ENCODE peak calls at places on chromosomes 4 and X, in five cellular contexts. F is astrocyte of the cerebellum, G is GM12865, K is HFF-Myc, Q is A549. B is an unnamed sample.

GRCh38 chrX:153723351-153724251 is 586 bp downstream of the BCAP31 start:
- DNase-seq in F (no peak), G (peak; percentile 67), K (no peak), Q (peak; percentile 66), B (peak; percentile 41)

GRCh38 chr4:6869944-6870343 is 39.7 kb upstream of the TBC1D14 start:
- DNase-seq in F (no peak), G (no peak), K (no peak), Q (no peak), B (no peak)

GRCh38 chr4:151641167-151641566 is 119.6 kb downstream of the GATB start:
- DNase-seq in F (no peak), G (peak; percentile 26), K (no peak), Q (no peak), B (no peak)

GRCh38 chrX:1657367-1658082 is 42.7 kb downstream of the ASMT start:
- DNase-seq in F (no peak), G (peak; percentile 73), K (no peak), Q (no peak), B (no peak)

GRCh38 chr4:125461676-125462363 is 147.1 kb downstream of the FAT4 start:
- DNase-seq in F (no peak), G (no peak), K (no peak), Q (no peak), B (no peak)

GRCh38 chrX:137031517-137032377 is 2.0 kb downstream of the GPR101 start:
- DNase-seq in F (no peak), G (peak; percentile 69), K (peak; percentile 10), Q (no peak), B (no peak)

GRCh38 chr4:3862640-3863420 is 96.6 kb downstream of the ADRA2C start:
- DNase-seq in F (no peak), G (no peak), K (no peak), Q (no peak), B (no peak)

GRCh38 chr4:17236686-17237085 is 275.2 kb downstream of the QDPR start:
- DNase-seq in F (no peak), G (no peak), K (no peak), Q (no peak), B (no peak)

GRCh38 chr4:138861130-138861529 is 154.5 kb upstream of the NOCT start:
- DNase-seq in F (no peak), G (no peak), K (no peak), Q (no peak), B (no peak)

GRCh38 chr4:10118355-10119004 is 1.9 kb upstream of the WDR1 start:
- DNase-seq in F (no peak), G (no peak), K (no peak), Q (no peak), B (no peak)

GRCh38 chrX:129686422-129686948 is 31.7 kb upstream of the APLN start:
- DNase-seq in F (no peak), G (no peak), K (no peak), Q (no peak), B (no peak)

GRCh38 chr4:54585321-54586000 is 72.3 kb upstream of the KIT start:
- DNase-seq in F (no peak), G (no peak), K (no peak), Q (no peak), B (no peak)

GRCh38 chr4:76525751-76526150 is 90.7 kb downstream of the SHROOM3 start:
- DNase-seq in F (no peak), G (no peak), K (no peak), Q (no peak), B (no peak)

GRCh38 chr4:10107111-10108091 is 9.2 kb downstream of the WDR1 start:
- DNase-seq in F (no peak), G (no peak), K (no peak), Q (no peak), B (no peak)

GRCh38 chr4:27100713-27101112 is 240.1 kb downstream of the STIM2 start:
- DNase-seq in F (no peak), G (no peak), K (no peak), Q (no peak), B (no peak)

GRCh38 chrX:21907250-21907649 is 33.3 kb upstream of the SMS start:
- DNase-seq in F (peak; percentile 27), G (no peak), K (no peak), Q (no peak), B (no peak)

GRCh38 chrX:21911481-21911880 is 29.0 kb upstream of the SMS start:
- DNase-seq in F (no peak), G (no peak), K (no peak), Q (no peak), B (no peak)

GRCh38 chrX:21905209-21905735 is 35.2 kb upstream of the SMS start:
- DNase-seq in F (no peak), G (no peak), K (no peak), Q (no peak), B (no peak)

DNA sequence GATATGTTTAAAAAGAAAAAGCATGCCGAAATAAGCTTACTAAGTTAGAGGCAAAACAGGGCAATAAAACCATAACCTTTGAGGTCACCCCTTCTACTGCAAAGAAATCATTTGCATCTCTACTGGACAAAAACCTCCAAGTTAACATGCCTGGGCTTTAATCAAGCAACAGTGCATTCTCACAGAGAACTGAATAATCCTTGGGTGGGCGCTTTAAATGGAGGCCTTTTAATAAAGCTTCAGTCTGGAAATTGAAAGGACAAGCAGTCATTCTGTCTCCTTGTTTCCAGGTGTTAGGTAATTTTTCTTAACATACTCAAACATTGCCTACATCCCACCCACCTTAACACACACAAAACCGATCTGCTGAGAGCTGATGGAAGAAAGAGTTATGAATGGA is 34.5 kb upstream of the SMS start:
- DNase-seq in F (no peak), G (no peak), K (no peak), Q (no peak), B (no peak)
- TF ChIP-seq CTCF in F (no peak), G (no peak), K (no peak), Q (no peak), B (no peak)

DNA sequence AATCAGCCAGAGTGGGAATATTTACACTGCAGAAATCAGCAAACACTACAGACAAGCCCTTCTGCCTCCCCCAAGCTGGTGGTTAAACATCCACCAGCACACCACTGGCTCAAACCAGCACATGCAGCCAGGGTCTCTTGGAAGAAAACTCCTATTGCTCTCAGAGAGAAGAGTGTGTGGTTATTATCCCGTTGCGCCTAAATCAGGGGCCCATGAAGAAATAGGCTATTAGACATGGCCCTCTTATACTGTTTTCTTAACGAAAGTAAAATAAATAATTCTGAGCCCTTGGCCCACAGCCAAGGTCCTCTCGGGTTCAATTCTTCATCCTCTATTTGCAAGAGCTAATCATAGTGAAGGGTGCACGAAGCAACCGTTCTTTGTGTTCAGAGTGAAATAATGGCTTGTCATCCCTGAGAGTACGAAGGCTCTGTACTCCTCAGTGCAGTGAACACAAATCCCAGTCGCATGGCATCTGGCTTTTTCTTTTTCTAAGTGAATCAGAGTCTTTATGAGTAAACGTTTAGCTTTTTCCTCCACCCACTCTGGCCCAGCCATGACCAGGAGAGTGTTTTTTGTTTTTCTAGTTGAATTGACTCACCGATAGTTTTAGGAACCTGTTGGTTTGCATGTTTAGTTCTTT is 33.4 kb upstream of the RBM47 start:
- DNase-seq in F (peak; percentile 29), G (peak; percentile 84), K (no peak), Q (no peak), B (peak; percentile 49)
- H3K4me3 ChIP-seq in F (no peak overlapping the region), G (peak overlapping the region; percentile 22), K (no peak overlapping the region), Q (peak overlapping the region; percentile 24), B (no peak overlapping the region)

DNA sequence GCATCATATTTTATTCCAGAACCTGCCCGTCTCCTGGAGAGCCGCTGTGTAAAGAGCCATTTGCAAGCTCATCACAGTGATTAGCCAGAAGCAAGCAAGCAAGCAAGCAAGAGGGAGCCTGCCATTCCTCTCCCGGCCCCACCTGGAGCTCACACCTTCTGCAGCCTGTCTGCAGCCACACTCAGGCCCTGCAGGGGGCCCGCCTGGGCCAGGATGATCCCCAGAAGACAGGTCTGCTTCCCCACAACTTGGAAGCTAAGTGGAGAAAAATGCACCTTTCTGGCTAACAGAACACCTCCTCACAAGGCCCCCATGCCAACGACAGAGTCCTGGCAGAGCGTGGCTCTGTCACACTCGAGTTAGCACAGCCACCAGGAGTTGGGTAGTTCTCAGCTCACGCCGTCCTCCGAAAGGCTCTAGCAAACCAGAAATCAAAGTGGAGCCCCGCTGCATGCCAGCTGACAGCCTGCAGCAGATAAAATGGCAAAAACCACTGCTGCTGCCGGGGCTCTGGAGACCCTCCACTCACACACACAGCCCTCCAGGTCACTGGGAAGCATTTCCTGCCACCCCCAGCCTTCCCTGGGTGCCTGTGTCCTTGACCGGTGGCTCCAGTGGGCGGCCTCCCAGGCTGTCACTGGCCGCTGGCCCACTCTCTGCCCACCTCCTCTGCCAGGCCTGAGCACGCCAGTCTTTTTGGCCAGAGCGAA is 54.9 kb downstream of the DCTD start:
- DNase-seq in F (no peak), G (no peak), K (no peak), Q (no peak), B (no peak)
- TF ChIP-seq CTCF in F (no peak), G (peak; percentile 4), K (no peak), Q (no peak), B (no peak)

DNA sequence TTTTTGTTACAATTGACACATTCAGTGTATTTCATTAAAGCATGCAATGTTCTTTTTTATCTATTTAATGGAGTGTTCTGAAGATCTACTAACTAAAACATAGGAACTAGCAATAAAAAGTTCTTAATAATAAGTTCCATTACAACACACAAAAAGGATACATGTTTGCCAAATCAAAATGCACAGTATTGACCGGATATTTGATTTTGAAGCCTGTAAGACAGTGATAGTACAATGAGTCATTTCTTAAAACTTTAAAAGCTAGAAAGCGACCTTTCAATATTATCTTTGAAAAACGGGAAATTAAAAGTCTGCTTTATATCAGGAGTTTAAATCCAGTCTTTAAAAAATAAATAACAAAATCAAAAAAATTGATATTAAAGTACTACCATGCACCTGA is 2.4 kb upstream of the PRDM5 start:
- DNase-seq in F (no peak), G (no peak), K (no peak), Q (no peak), B (no peak)
- H3K4me3 ChIP-seq in F (no peak overlapping the region), G (no peak overlapping the region), K (no peak overlapping the region), Q (no peak overlapping the region), B (no peak overlapping the region)

GRCh38 chr4:61588621-61589020 is 388.5 kb downstream of the ADGRL3 start:
- DNase-seq in F (no peak), G (no peak), K (no peak), Q (no peak), B (no peak)

DNA sequence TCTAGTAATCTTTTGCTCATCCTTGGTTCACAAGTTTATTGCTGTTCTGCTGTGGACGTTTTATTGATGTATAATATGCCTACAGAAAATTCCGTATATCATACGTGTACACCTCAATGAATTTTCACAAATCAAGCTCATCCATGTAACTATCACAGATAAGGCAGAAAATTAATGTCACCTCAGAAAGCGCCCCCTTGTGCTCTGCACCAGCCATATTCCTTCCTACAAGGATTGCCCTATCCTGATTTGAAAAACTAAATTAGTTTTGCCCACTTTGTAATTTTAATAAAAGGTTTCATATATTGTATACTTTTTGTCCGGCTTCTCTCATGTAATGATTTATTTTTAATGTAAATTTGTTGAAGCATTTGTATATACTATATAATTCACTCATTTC is 390.8 kb downstream of the ADGRL3 start:
- DNase-seq in F (no peak), G (no peak), K (no peak), Q (no peak), B (no peak)
- TF ChIP-seq CTCF in F (no peak), G (no peak), K (no peak), Q (no peak), B (no peak)